ENCODE peak calls at places on chromosomes 2 and 18, in nine cellular contexts. G is neural progenitor cell; B is naive thymus-derived CD4-positive, alpha-beta T cell; S is WERI-Rb-1; F is tibial artery; P is MG63; A is cardiac muscle cell; I is fibroblast of lung; O is BJ. N is an unnamed sample.

GRCh38 chr2:208135794-208136369 is 6.3 kb upstream of the CRYGC start:
- DNase-seq in G (no peak), B (no peak), S (peak), F (no peak), P (no peak), A (no peak), I (peak), O (no peak), N (no peak)

GRCh38 chr18:50819027-50819726 is 639 bp downstream of the MRO start:
- DNase-seq in G (peak), B (no peak), S (peak), F (peak), P (peak), A (peak), I (peak), O (no peak), N (no peak)

GRCh38 chr18:361941-362913 is 94.4 kb upstream of the THOC1 start:
- DNase-seq in G (peak), B (no peak), S (peak), F (peak), P (peak), A (peak), I (peak), O (peak), N (peak)

GRCh38 chr18:36215577-36215976 is 28.3 kb downstream of the MOCOS start:
- DNase-seq in G (no peak), B (no peak), S (no peak), F (no peak), P (no peak), A (no peak), I (no peak), O (no peak), N (no peak)

GRCh38 chr2:167480232-167480985 is 592.1 kb downstream of the XIRP2 start:
- DNase-seq in G (no peak), B (no peak), S (no peak), F (no peak), P (no peak), A (no peak), I (no peak), O (no peak), N (no peak)

GRCh38 chr18:10275506-10275905 is 178.9 kb upstream of the APCDD1 start:
- DNase-seq in G (no peak), B (no peak), S (no peak), F (no peak), P (no peak), A (no peak), I (no peak), O (no peak), N (no peak)

GRCh38 chr2:20430035-20430434 is 16.8 kb upstream of the RHOB start:
- DNase-seq in G (no peak), B (no peak), S (peak), F (no peak), P (no peak), A (no peak), I (no peak), O (no peak), N (no peak)

GRCh38 chr18:36176177-36176584 is 11.1 kb upstream of the MOCOS start:
- DNase-seq in G (no peak), B (no peak), S (no peak), F (no peak), P (no peak), A (no peak), I (peak), O (no peak), N (no peak)

GRCh38 chr2:129906139-129906860 is 73.2 kb upstream of the RAB6C start:
- DNase-seq in G (no peak), B (no peak), S (no peak), F (no peak), P (no peak), A (no peak), I (no peak), O (no peak), N (no peak)

GRCh38 chr2:144377929-144378328 is 142.0 kb downstream of the ZEB2 start:
- DNase-seq in G (no peak), B (no peak), S (no peak), F (no peak), P (no peak), A (no peak), I (no peak), O (no peak), N (peak)

GRCh38 chr2:66854304-66854703 is 419.4 kb downstream of the MEIS1 start:
- DNase-seq in G (no peak), B (no peak), S (no peak), F (no peak), P (no peak), A (no peak), I (peak), O (no peak), N (no peak)

GRCh38 chr18:69402219-69402989 is 1.7 kb downstream of the DOK6 start:
- DNase-seq in G (peak), B (no peak), S (no peak), F (no peak), P (no peak), A (peak), I (peak), O (no peak), N (no peak)

GRCh38 chr2:75287624-75288313 is 88.4 kb upstream of the TACR1 start:
- DNase-seq in G (no peak), B (no peak), S (no peak), F (no peak), P (no peak), A (no peak), I (no peak), O (no peak), N (no peak)

GRCh38 chr2:202017940-202018339 is 15.7 kb upstream of the FZD7 start:
- DNase-seq in G (no peak), B (no peak), S (no peak), F (no peak), P (peak), A (no peak), I (no peak), O (no peak), N (no peak)

GRCh38 chr2:144026679-144027078 is 493.2 kb downstream of the ZEB2 start:
- DNase-seq in G (no peak), B (no peak), S (no peak), F (no peak), P (no peak), A (no peak), I (no peak), O (no peak), N (no peak)

GRCh38 chr2:18047896-18048657 is 169.6 kb downstream of the KCNS3 start:
- DNase-seq in G (no peak), B (no peak), S (no peak), F (no peak), P (peak), A (no peak), I (peak), O (peak), N (no peak)

GRCh38 chr2:108492364-108492763 is 41.9 kb upstream of the LIMS1 start:
- DNase-seq in G (no peak), B (no peak), S (no peak), F (no peak), P (no peak), A (no peak), I (peak), O (peak), N (peak)

GRCh38 chr2:71453404-71454220 is at the start of gene DYSF:
- DNase-seq in G (peak), B (no peak), S (no peak), F (peak), P (peak), A (peak), I (peak), O (no peak), N (no peak)

GRCh38 chr2:237497009-237497819 is 10.2 kb downstream of the MLPH start:
- DNase-seq in G (no peak), B (no peak), S (no peak), F (no peak), P (no peak), A (no peak), I (no peak), O (no peak), N (no peak)

GRCh38 chr2:206158563-206159345 is 490 bp downstream of the NDUFS1 start:
- DNase-seq in G (peak), B (no peak), S (peak), F (no peak), P (no peak), A (peak), I (peak), O (no peak), N (no peak)

GRCh38 chr2:27356056-27356381 is 545 bp downstream of the GTF3C2 start:
- DNase-seq in G (peak), B (no peak), S (peak), F (peak), P (peak), A (no peak), I (peak), O (no peak), N (no peak)

GRCh38 chr2:79952561-79952960 is 352.0 kb downstream of the LRRTM1 start:
- DNase-seq in G (no peak), B (no peak), S (no peak), F (no peak), P (no peak), A (no peak), I (no peak), O (no peak), N (no peak)

GRCh38 chr2:149536649-149537048 is 50.9 kb downstream of the MMADHC start:
- DNase-seq in G (no peak), B (no peak), S (no peak), F (no peak), P (no peak), A (no peak), I (no peak), O (no peak), N (no peak)

GRCh38 chr2:152016175-152017120 is 82.4 kb downstream of the CACNB4 start:
- DNase-seq in G (no peak), B (no peak), S (no peak), F (no peak), P (no peak), A (no peak), I (no peak), O (no peak), N (no peak)

GRCh38 chr2:62475172-62476011 is 30.6 kb downstream of the TMEM17 start:
- DNase-seq in G (peak), B (no peak), S (no peak), F (no peak), P (peak), A (peak), I (peak), O (no peak), N (no peak)

GRCh38 chr2:216775043-216775453 is 79.7 kb upstream of the IGFBP5 start:
- DNase-seq in G (no peak), B (no peak), S (peak), F (peak), P (peak), A (peak), I (peak), O (peak), N (peak)

GRCh38 chr2:224434618-224435017 is 32.7 kb upstream of the FAM124B start:
- DNase-seq in G (no peak), B (no peak), S (no peak), F (no peak), P (no peak), A (no peak), I (no peak), O (no peak), N (no peak)

GRCh38 chr2:136125226-136125625 is 7.3 kb upstream of the CXCR4 start:
- DNase-seq in G (peak), B (no peak), S (no peak), F (no peak), P (no peak), A (no peak), I (no peak), O (no peak), N (no peak)

GRCh38 chr2:188788621-188789020 is 185.6 kb upstream of the COL3A1 start:
- DNase-seq in G (no peak), B (no peak), S (no peak), F (peak), P (peak), A (no peak), I (peak), O (no peak), N (peak)

GRCh38 chr2:159053186-159054031 is 85.0 kb downstream of the TANC1 start:
- DNase-seq in G (no peak), B (no peak), S (no peak), F (no peak), P (no peak), A (no peak), I (peak), O (no peak), N (peak)

GRCh38 chr2:61640406-61640805 is 102.2 kb upstream of the XPO1 start:
- DNase-seq in G (peak), B (no peak), S (no peak), F (no peak), P (no peak), A (no peak), I (no peak), O (no peak), N (no peak)

DNA sequence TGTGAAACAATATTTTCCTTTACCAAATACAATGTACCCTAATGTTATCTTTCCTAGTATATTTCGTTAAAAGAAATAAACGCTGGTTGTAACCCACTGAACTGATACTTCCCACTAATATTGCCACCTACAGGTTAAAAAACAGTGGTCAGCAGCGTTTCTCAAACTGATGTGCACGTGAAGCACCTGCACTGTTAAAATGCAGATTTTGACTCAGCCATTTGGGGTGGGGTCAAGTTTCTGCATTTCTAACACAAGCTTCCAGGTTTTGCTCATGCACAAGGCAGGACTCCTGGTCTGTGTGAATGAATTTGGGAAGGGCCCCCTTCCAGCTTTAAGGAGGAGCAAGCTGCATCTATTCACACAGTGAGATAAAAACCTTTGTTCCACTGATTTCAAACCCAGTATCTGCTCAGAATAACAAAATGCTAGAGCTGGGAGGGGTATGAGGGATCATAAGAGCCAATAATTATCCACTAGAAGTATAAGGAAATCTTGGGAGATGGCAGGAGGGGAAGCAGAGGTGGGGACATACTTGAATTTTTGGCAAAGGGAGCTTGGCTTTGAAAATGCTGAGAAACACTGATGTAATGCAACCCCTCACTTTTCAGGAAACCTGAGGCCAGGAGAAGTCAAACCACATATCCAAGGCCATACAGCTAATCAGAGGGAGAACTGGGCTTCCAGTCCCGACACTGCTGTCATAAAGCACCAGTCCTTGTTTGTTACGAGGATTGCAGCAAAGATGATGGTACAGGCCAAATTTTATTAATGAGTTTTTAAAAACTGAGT is 116.2 kb downstream of the RBMS1 start:
- DNase-seq in G (no peak), B (no peak), S (no peak), F (no peak), P (no peak), A (no peak), I (peak), O (no peak), N (no peak)
- H3K4me3 ChIP-seq in G (no peak), B (no peak), S (no peak), F (no peak), P (no peak), A (no peak), I (no peak), O (no peak), N (no peak)

DNA sequence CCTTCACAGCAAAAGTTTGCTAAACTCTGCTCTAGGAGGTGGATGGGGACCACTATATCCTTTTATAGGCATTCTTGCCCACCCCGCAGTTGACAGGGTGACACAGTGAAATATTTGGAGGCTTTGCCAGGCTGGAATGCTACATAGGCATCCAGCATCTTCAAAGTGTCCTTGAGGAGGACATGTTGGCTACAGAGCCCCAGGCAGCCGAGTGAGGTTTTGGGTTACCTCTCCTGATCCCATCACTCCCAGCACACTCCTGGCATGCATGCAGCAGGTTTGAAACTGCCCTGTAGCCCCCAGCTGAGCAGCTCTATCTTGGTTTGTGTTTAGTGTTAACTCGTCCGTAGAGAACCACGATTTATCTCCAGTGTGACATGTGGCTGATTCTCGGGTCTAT is 7.3 kb downstream of the FOSL2 start:
- DNase-seq in G (no peak), B (no peak), S (no peak), F (no peak), P (no peak), A (no peak), I (no peak), O (no peak), N (no peak)
- H3K4me3 ChIP-seq in G (peak), B (no peak), S (no peak), F (peak), P (no peak), A (no peak), I (no peak), O (no peak), N (no peak)

GRCh38 chr2:91839904-91840868 is 3031.0 kb upstream of the TEKT4 start:
- DNase-seq in G (no peak), B (no peak), S (no peak), F (no peak), P (no peak), A (no peak), I (no peak), O (no peak), N (no peak)
- H3K4me3 ChIP-seq in G (no peak), B (no peak), S (no peak), F (peak), P (peak), A (no peak), I (no peak), O (no peak), N (peak)

DNA sequence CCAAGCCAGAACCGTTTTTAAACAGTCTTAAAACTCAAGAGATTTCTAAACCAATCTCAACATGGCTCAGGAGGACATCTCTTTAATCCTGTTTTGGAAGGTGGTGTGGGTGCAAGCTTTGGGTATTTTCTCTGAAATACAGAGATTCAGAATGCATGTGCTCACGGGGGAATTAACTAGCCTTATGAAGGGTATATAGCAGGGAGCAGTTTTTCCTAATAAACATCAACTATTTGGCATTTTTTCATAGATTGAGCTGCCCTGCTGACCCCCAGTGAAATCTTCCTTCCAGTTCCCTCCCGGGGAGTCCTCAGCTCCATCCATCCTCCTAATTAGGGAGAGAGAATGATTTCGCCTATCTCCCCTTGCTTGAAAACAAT is 122.6 kb downstream of the SMAD7 start:
- DNase-seq in G (no peak), B (no peak), S (no peak), F (no peak), P (no peak), A (no peak), I (no peak), O (no peak), N (no peak)
- H3K4me3 ChIP-seq in G (peak), B (no peak), S (no peak), F (peak), P (no peak), A (peak), I (peak), O (no peak), N (no peak)

GRCh38 chr2:64311948-64312621 is 141.9 kb upstream of the LGALSL start:
- DNase-seq in G (peak), B (no peak), S (no peak), F (peak), P (peak), A (peak), I (peak), O (peak), N (peak)
- H3K4me3 ChIP-seq in G (no peak), B (no peak), S (no peak), F (peak), P (no peak), A (no peak), I (peak), O (no peak), N (no peak)

GRCh38 chr18:44941519-44941918 is 260.8 kb downstream of the SETBP1 start:
- DNase-seq in G (no peak), B (no peak), S (no peak), F (no peak), P (no peak), A (no peak), I (no peak), O (no peak), N (no peak)
- H3K4me3 ChIP-seq in G (no peak), B (no peak), S (no peak), F (no peak), P (no peak), A (no peak), I (no peak), O (no peak), N (no peak)

GRCh38 chr18:62878305-62878704 is 163.0 kb downstream of the PHLPP1 start:
- DNase-seq in G (no peak), B (no peak), S (no peak), F (no peak), P (no peak), A (no peak), I (no peak), O (no peak), N (no peak)

GRCh38 chr18:62883937-62884735 is 168.8 kb downstream of the PHLPP1 start:
- DNase-seq in G (no peak), B (no peak), S (no peak), F (no peak), P (no peak), A (no peak), I (no peak), O (no peak), N (no peak)

GRCh38 chr18:62880673-62881364 is 165.5 kb downstream of the PHLPP1 start:
- DNase-seq in G (no peak), B (no peak), S (no peak), F (no peak), P (no peak), A (no peak), I (no peak), O (no peak), N (no peak)

GRCh38 chr18:62880034-62880433 is 164.7 kb downstream of the PHLPP1 start:
- DNase-seq in G (no peak), B (no peak), S (no peak), F (no peak), P (no peak), A (no peak), I (no peak), O (no peak), N (no peak)

DNA sequence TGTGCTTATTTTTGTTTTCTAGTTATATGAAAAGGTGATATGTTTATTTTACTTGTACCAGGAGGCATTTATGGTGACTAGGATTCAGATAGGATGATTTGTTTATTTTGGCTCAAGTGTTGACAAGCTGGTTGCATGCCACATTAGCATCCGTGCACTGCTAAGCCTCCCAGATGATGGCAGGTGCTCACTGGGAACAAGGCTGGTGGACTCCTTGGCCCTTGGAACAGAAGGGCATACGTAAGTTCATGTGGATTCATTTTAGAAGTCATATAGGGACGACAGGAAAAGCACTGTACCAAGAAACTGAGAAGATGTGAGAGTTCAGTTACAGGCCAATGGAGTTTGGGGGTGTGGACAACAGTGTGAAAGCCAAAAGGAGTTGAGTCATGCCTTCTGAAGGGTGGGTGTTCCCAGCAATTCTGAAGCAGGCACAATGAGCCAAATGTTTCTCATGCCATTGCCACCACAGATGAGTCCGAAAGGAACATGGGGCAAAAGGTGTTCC is 166.2 kb downstream of the PHLPP1 start:
- DNase-seq in G (no peak), B (no peak), S (no peak), F (peak), P (peak), A (no peak), I (peak), O (peak), N (peak)
- H3K4me3 ChIP-seq in G (no peak), B (no peak), S (no peak), F (no peak), P (no peak), A (no peak), I (peak), O (no peak), N (no peak)

GRCh38 chr2:64998658-64999061 is 9.5 kb downstream of the SLC1A4 start:
- DNase-seq in G (no peak), B (no peak), S (no peak), F (no peak), P (no peak), A (peak), I (peak), O (no peak), N (peak)
- H3K4me3 ChIP-seq in G (no peak), B (no peak), S (no peak), F (peak), P (no peak), A (no peak), I (no peak), O (no peak), N (no peak)

GRCh38 chr2:199118701-199119241 is 339.0 kb downstream of the SATB2 start:
- DNase-seq in G (peak), B (no peak), S (no peak), F (no peak), P (no peak), A (no peak), I (peak), O (no peak), N (no peak)
- H3K4me3 ChIP-seq in G (no peak), B (no peak), S (no peak), F (no peak), P (no peak), A (no peak), I (no peak), O (no peak), N (no peak)